ENCODE peak calls at places on chromosomes 7 and 10, in seven cellular contexts. B, W, H, V, P, Z and R are unnamed samples.

GRCh38 chr10:58691528-58691927 is 178.9 kb downstream of the BICC1 start:
- DNase-seq in B (no peak), W (no peak), H (no peak), V (no peak), P (no peak), Z (no peak), R (no peak)

GRCh38 chr7:138125598-138126111 is 49.4 kb downstream of the AKR1D1 start:
- DNase-seq in B (no peak), W (no peak), H (peak; percentile 66), V (peak; percentile 6), P (no peak), Z (peak; percentile 81), R (no peak)

GRCh38 chr10:105291571-105291970 is 650.5 kb downstream of the SORCS3 start:
- DNase-seq in B (no peak), W (no peak), H (no peak), V (no peak), P (no peak), Z (peak; percentile 2), R (no peak)

GRCh38 chr7:105674200-105675030 is 93.1 kb upstream of the EFCAB10 start:
- DNase-seq in B (no peak), W (no peak), H (no peak), V (no peak), P (peak; percentile 49), Z (no peak), R (no peak)

GRCh38 chr7:76512941-76513816 is 2.8 kb downstream of the UPK3B start:
- DNase-seq in B (no peak), W (peak; percentile 76), H (no peak), V (no peak), P (peak; percentile 87), Z (no peak), R (no peak)

GRCh38 chr10:81116990-81117389 is 579.3 kb downstream of the SH2D4B start:
- DNase-seq in B (no peak), W (no peak), H (no peak), V (no peak), P (no peak), Z (no peak), R (peak; percentile 18)

GRCh38 chr10:92757066-92757716 is 67.4 kb downstream of the HHEX start:
- DNase-seq in B (no peak), W (peak; percentile 63), H (peak; percentile 74), V (peak; percentile 82), P (peak; percentile 81), Z (peak; percentile 31), R (peak; percentile 79)

GRCh38 chr7:86978804-86979506 is 80.5 kb downstream of the ELAPOR2 start:
- DNase-seq in B (no peak), W (no peak), H (no peak), V (no peak), P (no peak), Z (no peak), R (peak; percentile 93)

GRCh38 chr7:101608772-101609713 is 20.1 kb downstream of the MYL10 start:
- DNase-seq in B (no peak), W (peak; percentile 71), H (no peak), V (no peak), P (peak; percentile 80), Z (peak; percentile 80), R (no peak)

GRCh38 chr7:121369462-121369861 is 26.6 kb downstream of the FAM3C start:
- DNase-seq in B (no peak), W (no peak), H (peak; percentile 41), V (peak; percentile 51), P (no peak), Z (no peak), R (peak; percentile 67)

GRCh38 chr10:58048936-58049335 is 218.8 kb downstream of the IPMK start:
- DNase-seq in B (no peak), W (no peak), H (no peak), V (no peak), P (no peak), Z (no peak), R (no peak)

GRCh38 chr7:33624172-33624571 is 281.2 kb upstream of the BMPER start:
- DNase-seq in B (peak; percentile 25), W (no peak), H (no peak), V (no peak), P (no peak), Z (no peak), R (no peak)

GRCh38 chr7:56471811-56472210 is 355.6 kb upstream of the NUPR2 start:
- DNase-seq in B (no peak), W (no peak), H (no peak), V (no peak), P (no peak), Z (no peak), R (no peak)

GRCh38 chr7:56479136-56479535 is 362.9 kb upstream of the NUPR2 start:
- DNase-seq in B (no peak), W (no peak), H (no peak), V (no peak), P (no peak), Z (no peak), R (no peak)

GRCh38 chr7:56479748-56480147 is 363.5 kb upstream of the NUPR2 start:
- DNase-seq in B (no peak), W (no peak), H (no peak), V (no peak), P (no peak), Z (no peak), R (no peak)

DNA sequence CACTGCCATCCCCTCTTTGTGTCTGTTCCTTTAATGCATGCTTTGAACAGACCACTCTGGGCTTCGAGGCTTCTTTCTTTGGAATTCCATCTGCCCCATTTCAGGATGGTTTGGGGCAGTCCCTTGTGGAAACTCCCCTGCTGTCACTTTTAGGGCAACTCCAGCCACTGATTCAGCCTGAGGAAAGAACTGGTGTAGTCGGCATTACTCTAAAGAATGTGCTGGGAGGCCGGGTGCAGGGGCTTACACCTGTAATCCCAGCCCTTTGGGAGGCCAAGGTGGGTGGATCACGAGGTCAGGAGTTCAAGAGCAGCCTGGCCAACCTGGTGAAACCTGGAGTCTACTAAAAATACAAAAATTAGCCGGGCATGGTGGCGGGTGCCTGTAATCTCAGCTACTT is 358.1 kb upstream of the NUPR2 start:
- DNase-seq in B (no peak), W (no peak), H (no peak), V (no peak), P (no peak), Z (no peak), R (no peak)
- H3K9me3 ChIP-seq in B (peaks cover 55% of the 10 kb centered on the region), W (peaks cover 99% of the 10 kb centered on the region), H (peaks cover 49% of the 10 kb centered on the region), V (peaks cover 69% of the 10 kb centered on the region), P (peaks cover 82% of the 10 kb centered on the region), Z (peaks cover 61% of the 10 kb centered on the region), R (no peaks in the 10 kb centered on the region)

GRCh38 chr7:75054744-75055527 is 18.7 kb downstream of the RCC1L start:
- DNase-seq in B (no peak), W (no peak), H (peak; percentile 97), V (peak; percentile 95), P (no peak), Z (peak; percentile 39), R (no peak)

GRCh38 chr7:75050501-75050900 is 23.1 kb downstream of the RCC1L start:
- DNase-seq in B (no peak), W (no peak), H (peak; percentile 6), V (no peak), P (no peak), Z (peak; percentile 69), R (no peak)

GRCh38 chr7:75055830-75056431 is 17.7 kb downstream of the RCC1L start:
- DNase-seq in B (no peak), W (no peak), H (peak; percentile 91), V (peak; percentile 40), P (no peak), Z (no peak), R (no peak)

GRCh38 chr7:75058406-75058805 is 15.2 kb downstream of the RCC1L start:
- DNase-seq in B (no peak), W (no peak), H (no peak), V (no peak), P (no peak), Z (no peak), R (no peak)

GRCh38 chr7:75056476-75056875 is 17.1 kb downstream of the RCC1L start:
- DNase-seq in B (no peak), W (no peak), H (peak; percentile 88), V (peak; percentile 83), P (no peak), Z (peak; percentile 26), R (no peak)
- H3K9ac ChIP-seq in B (no peak overlapping the region), W (no peak overlapping the region), H (peak overlapping the region; percentile 47), V (no peak overlapping the region), P (no peak overlapping the region), Z (no peak overlapping the region), R (no peak overlapping the region)

DNA sequence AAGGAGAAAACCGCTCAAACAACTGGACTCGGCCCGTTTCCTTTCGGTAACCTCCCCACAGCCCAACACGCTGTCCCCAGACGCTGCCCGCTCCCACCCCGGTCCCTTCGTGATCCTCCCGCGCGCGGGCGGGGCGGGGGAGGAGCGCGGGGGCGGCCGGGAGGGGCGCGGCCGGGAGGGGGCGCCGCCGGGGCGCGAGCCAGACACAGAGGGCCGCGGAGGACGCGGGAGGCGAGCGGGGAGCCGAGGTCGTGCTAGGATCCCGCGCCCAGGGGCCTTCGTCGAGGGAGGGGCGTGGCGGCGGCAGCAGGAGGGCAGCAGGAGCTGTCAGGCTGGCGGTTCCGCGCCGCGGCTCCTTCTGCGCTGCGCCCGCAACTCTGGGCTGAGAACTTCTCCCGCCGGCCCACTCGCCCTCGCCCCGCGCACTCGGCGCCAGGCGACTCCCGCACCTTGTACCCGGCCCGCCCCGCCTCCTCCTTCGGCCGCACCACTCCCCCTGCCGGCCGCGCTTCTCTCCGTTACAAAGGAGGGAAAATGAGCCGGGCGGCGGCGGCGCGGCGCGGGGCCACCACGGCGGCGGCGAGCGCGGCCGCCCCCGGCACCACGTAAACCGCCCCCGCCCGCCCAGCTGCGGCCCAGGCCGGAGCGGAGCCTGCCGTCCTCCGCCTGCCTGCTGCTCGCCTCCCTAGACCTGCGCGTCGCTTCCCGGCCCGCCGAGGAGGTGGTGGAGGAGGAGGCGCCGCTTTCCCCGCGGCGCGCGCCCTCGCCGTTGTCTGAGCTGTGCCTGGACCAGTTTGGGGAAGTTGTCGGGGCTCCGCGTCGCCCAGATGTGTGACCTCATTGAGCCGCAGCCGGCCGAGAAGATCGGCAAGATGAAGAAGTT is at the start of gene CDK14:
- DNase-seq in B (no peak), W (peak; percentile 79), H (peak; percentile 49), V (peak; percentile 53), P (peak; percentile 92), Z (peak; percentile 59), R (peak; percentile 73)
- TF ChIP-seq CTCF in B (no peak), W (peak; percentile 53), H (no peak), V (peak; percentile 52), P (peak; percentile 67), Z (no peak), R (peak; percentile 22)

GRCh38 chr7:57384380-57384779 is 65.6 kb upstream of the ZNF716 start:
- DNase-seq in B (no peak), W (no peak), H (no peak), V (no peak), P (no peak), Z (no peak), R (no peak)

GRCh38 chr7:57375783-57376182 is 74.2 kb upstream of the ZNF716 start:
- DNase-seq in B (no peak), W (no peak), H (no peak), V (no peak), P (no peak), Z (no peak), R (no peak)

GRCh38 chr7:57385668-57386067 is 64.3 kb upstream of the ZNF716 start:
- DNase-seq in B (no peak), W (no peak), H (no peak), V (no peak), P (no peak), Z (no peak), R (no peak)

DNA sequence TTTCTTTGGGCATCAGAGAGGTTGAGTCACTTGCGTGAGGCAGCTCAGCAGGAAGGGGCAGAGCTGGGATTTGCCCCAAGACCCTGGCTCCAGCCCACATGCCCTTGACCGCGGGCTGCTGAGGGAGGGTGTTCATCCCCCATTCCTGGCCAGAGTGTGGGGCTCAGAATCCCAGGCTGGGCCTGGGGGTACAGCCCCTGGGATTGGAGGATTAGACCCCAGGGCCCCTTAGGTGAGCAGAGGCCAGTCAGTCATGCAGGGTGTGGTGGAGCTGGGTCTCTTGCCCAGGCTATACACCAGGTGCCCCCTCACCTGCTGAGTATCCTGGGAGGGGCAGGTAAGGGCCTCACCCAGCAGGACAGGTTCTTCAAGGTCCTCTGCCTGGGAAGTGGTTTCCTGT is 68.4 kb upstream of the ZNF716 start:
- DNase-seq in B (no peak), W (no peak), H (no peak), V (no peak), P (no peak), Z (no peak), R (no peak)
- H3K9me3 ChIP-seq in B (peaks cover 8% of the 10 kb centered on the region), W (peaks cover 88% of the 10 kb centered on the region), H (peaks cover 4% of the 10 kb centered on the region), V (peaks cover 40% of the 10 kb centered on the region), P (peaks cover 66% of the 10 kb centered on the region), Z (peaks cover 59% of the 10 kb centered on the region), R (no peaks in the 10 kb centered on the region)